ENCODE peak calls at places on chromosomes 11 and 22, in nine cellular contexts. A, X, S, M, J, L, U, P and G are unnamed samples.

GRCh38 chr11:28887681-28888080 is 779.5 kb downstream of the METTL15 start:
- DNase-seq in A (no peak), X (no peak), S (no peak), M (no peak), J (no peak), L (peak; percentile 29), U (no peak), P (no peak), G (peak; percentile 34)

GRCh38 chr11:119062779-119063178 is 4.8 kb upstream of the VPS11 start:
- DNase-seq in A (no peak), X (no peak), S (no peak), M (no peak), J (no peak), L (peak; percentile 77), U (no peak), P (no peak), G (peak; percentile 82)

GRCh38 chr11:45270946-45271345 is 15.2 kb downstream of the SYT13 start:
- DNase-seq in A (no peak), X (no peak), S (no peak), M (no peak), J (no peak), L (no peak), U (no peak), P (no peak), G (no peak)

GRCh38 chr22:31530816-31531180 is 34.5 kb downstream of the SFI1 start:
- DNase-seq in A (no peak), X (no peak), S (no peak), M (no peak), J (no peak), L (peak; percentile 54), U (no peak), P (no peak), G (peak; percentile 49)

GRCh38 chr11:105000167-105000566 is 22.8 kb downstream of the CASP5 start:
- DNase-seq in A (no peak), X (no peak), S (no peak), M (no peak), J (no peak), L (peak; percentile 11), U (no peak), P (no peak), G (no peak)

GRCh38 chr11:66008468-66009101 is 3.2 kb upstream of the CST6 start:
- DNase-seq in A (no peak), X (no peak), S (no peak), M (no peak), J (no peak), L (no peak), U (no peak), P (no peak), G (no peak)

GRCh38 chr11:90532125-90532524 is 309.3 kb upstream of the CHORDC1 start:
- DNase-seq in A (no peak), X (no peak), S (no peak), M (no peak), J (no peak), L (no peak), U (no peak), P (no peak), G (no peak)

GRCh38 chr11:36258730-36259360 is 30.4 kb downstream of the COMMD9 start:
- DNase-seq in A (peak; percentile 56), X (peak; percentile 45), S (no peak), M (no peak), J (peak; percentile 34), L (peak; percentile 86), U (no peak), P (peak; percentile 68), G (peak; percentile 91)

GRCh38 chr22:30234786-30235470 is 11.6 kb downstream of the LIF start:
- DNase-seq in A (peak; percentile 45), X (no peak), S (no peak), M (no peak), J (peak; percentile 62), L (no peak), U (no peak), P (no peak), G (peak; percentile 76)

GRCh38 chr11:113977071-113977490 is 2.2 kb downstream of the HTR3A start:
- DNase-seq in A (no peak), X (no peak), S (no peak), M (peak; percentile 26), J (no peak), L (no peak), U (no peak), P (no peak), G (no peak)

GRCh38 chr11:6900327-6900999 is 8.2 kb upstream of the OR2D2 start:
- DNase-seq in A (no peak), X (no peak), S (no peak), M (no peak), J (no peak), L (peak; percentile 8), U (no peak), P (no peak), G (no peak)

GRCh38 chr11:15519124-15519791 is 404.5 kb downstream of the INSC start:
- DNase-seq in A (no peak), X (no peak), S (no peak), M (no peak), J (no peak), L (no peak), U (no peak), P (no peak), G (no peak)

GRCh38 chr11:12312132-12312531 is 65.2 kb upstream of the PARVA start:
- DNase-seq in A (no peak), X (no peak), S (no peak), M (no peak), J (no peak), L (no peak), U (no peak), P (no peak), G (no peak)
- H3K4me3 ChIP-seq in A (no peak overlapping the region), X (no peak overlapping the region), S (no peak overlapping the region), M (no peak overlapping the region), J (no peak overlapping the region), L (no peak overlapping the region), U (no peak overlapping the region), P (no peak overlapping the region), G (no peak overlapping the region)

DNA sequence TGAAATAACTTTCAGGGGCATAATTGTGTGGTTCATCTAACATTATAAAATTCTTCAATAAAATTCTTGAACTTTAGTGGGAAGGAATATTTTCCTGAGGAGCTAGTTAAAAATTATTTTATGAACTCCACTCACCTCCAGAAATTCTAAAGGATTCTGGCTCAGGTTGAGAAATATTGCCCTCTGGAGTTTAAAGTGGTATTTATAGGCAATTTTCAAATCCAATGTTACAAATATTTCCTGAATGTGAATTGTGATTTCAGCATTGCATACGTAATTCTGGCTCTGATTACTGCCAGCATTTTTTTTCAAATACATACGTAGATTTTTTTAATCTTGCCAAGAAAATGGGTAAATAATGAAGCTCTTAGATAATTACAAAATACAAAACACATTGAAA is 598.2 kb upstream of the ANO3 start:
- DNase-seq in A (no peak), X (no peak), S (no peak), M (no peak), J (no peak), L (peak; percentile 15), U (no peak), P (no peak), G (peak; percentile 34)
- TF ChIP-seq CTCF in A (no peak), X (no peak), S (no peak), M (no peak), J (peak; percentile 16), L (peak; percentile 3), U (no peak), P (peak; percentile 13), G (no peak)

GRCh38 chr11:123429851-123430735 is at the start of gene GRAMD1B:
- DNase-seq in A (peak; percentile 34), X (no peak), S (peak; percentile 74), M (peak; percentile 65), J (no peak), L (peak; percentile 86), U (peak; percentile 91), P (peak; percentile 94), G (peak; percentile 70)

GRCh38 chr11:123430736-123431356 is 777 bp downstream of the GRAMD1B start:
- DNase-seq in A (peak; percentile 56), X (peak; percentile 41), S (peak; percentile 84), M (no peak), J (no peak), L (peak; percentile 68), U (peak; percentile 95), P (peak; percentile 57), G (peak; percentile 53)

GRCh38 chr11:123431619-123432018 is 1.6 kb downstream of the GRAMD1B start:
- DNase-seq in A (no peak), X (no peak), S (no peak), M (no peak), J (no peak), L (no peak), U (no peak), P (no peak), G (no peak)

GRCh38 chr11:123428221-123428631 is 1.8 kb upstream of the GRAMD1B start:
- DNase-seq in A (no peak), X (no peak), S (no peak), M (no peak), J (no peak), L (peak; percentile 53), U (no peak), P (peak; percentile 13), G (peak; percentile 41)

GRCh38 chr11:123429336-123429735 is 733 bp upstream of the GRAMD1B start:
- DNase-seq in A (no peak), X (no peak), S (no peak), M (no peak), J (no peak), L (no peak), U (no peak), P (no peak), G (no peak)
- H3K4me3 ChIP-seq in A (no peak overlapping the region), X (no peak overlapping the region), S (no peak overlapping the region), M (no peak overlapping the region), J (no peak overlapping the region), L (peak overlapping the region; percentile 77), U (no peak overlapping the region), P (peak overlapping the region; percentile 76), G (no peak overlapping the region)

GRCh38 chr11:71472941-71473792 is 20.2 kb downstream of the NADSYN1 start:
- DNase-seq in A (no peak), X (no peak), S (no peak), M (no peak), J (no peak), L (no peak), U (peak; percentile 64), P (no peak), G (no peak)

GRCh38 chr11:71472357-71472885 is 19.4 kb downstream of the NADSYN1 start:
- DNase-seq in A (no peak), X (no peak), S (no peak), M (no peak), J (no peak), L (no peak), U (peak; percentile 30), P (no peak), G (no peak)

GRCh38 chr11:71473793-71474080 is 20.7 kb downstream of the NADSYN1 start:
- DNase-seq in A (no peak), X (no peak), S (no peak), M (no peak), J (no peak), L (no peak), U (no peak), P (no peak), G (no peak)

GRCh38 chr11:71474141-71474770 is 21.3 kb downstream of the NADSYN1 start:
- DNase-seq in A (no peak), X (no peak), S (no peak), M (no peak), J (no peak), L (no peak), U (peak; percentile 42), P (no peak), G (no peak)

DNA sequence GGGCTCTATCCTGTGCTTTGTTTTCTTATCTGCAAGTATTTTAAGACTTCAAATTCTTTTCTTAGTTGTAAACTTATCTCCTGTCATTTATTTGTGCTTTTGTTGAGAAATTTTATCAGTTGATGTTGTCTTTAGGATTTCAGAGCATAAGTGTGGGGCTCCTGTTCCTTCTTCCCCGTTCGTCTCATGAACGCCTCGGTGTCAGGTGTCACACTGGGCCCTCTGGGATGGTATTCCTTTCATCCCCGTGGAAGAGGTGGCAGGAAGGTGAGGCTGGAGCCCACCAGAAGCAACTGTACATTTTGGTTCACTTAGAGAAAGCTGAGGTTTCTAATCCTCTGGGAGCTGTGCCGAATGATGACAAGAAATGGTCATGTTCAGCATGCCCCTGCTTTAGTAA is 18.0 kb downstream of the NADSYN1 start:
- DNase-seq in A (no peak), X (no peak), S (no peak), M (no peak), J (no peak), L (no peak), U (peak; percentile 6), P (no peak), G (no peak)
- TF ChIP-seq CTCF in A (no peak), X (no peak), S (no peak), M (no peak), J (no peak), L (no peak), U (no peak), P (no peak), G (no peak)